ENCODE peak calls at places on chromosomes 12 and 14, in seven cellular contexts. Z is heart left ventricle, G is fibroblast of lung, C is RWPE2, M is stomach, U is AG04450, P is HCT116. R is an unnamed sample.

GRCh38 chr12:122336015-122336946 is 70.0 kb upstream of the VPS33A start:
- DNase-seq in G (peak), M (no peak), C (no peak), U (no peak), Z (no peak), P (peak), R (peak)

GRCh38 chr12:60197589-60197988 is 601.8 kb downstream of the SLC16A7 start:
- DNase-seq in M (no peak), P (no peak), Z (no peak), U (no peak), C (no peak), G (peak), R (no peak)

GRCh38 chr12:114306646-114307045 is 99.3 kb downstream of the TBX5 start:
- DNase-seq in U (no peak), P (no peak), M (no peak), Z (no peak), C (no peak), G (peak), R (no peak)

GRCh38 chr12:8034802-8035201 is 2.3 kb downstream of the FOXJ2 start:
- DNase-seq in M (no peak), P (no peak), Z (no peak), U (no peak), C (no peak), G (peak), R (no peak)

GRCh38 chr12:14896477-14897184 is 11.0 kb upstream of the MGP start:
- DNase-seq in P (no peak), G (peak), C (no peak), U (peak), M (no peak), Z (no peak), R (no peak)

GRCh38 chr12:94265966-94266365 is 117.6 kb downstream of the PLXNC1 start:
- DNase-seq in C (no peak), Z (no peak), U (no peak), M (no peak), G (no peak), P (no peak), R (no peak)

GRCh38 chr14:85463512-85463911 is 66.4 kb upstream of the FLRT2 start:
- DNase-seq in G (no peak), Z (no peak), U (no peak), C (no peak), P (no peak), M (no peak), R (no peak)

GRCh38 chr12:49092086-49092815 is 2.4 kb downstream of the DHH start:
- DNase-seq in M (no peak), Z (peak), U (no peak), G (no peak), P (no peak), C (no peak), R (no peak)

GRCh38 chr14:92544051-92544730 is 30.6 kb downstream of the RIN3 start:
- DNase-seq in M (no peak), P (no peak), G (no peak), U (no peak), C (no peak), Z (no peak), R (no peak)

GRCh38 chr12:57149309-57149900 is 2.0 kb upstream of the LRP1-AS start:
- DNase-seq in P (no peak), U (no peak), M (no peak), Z (peak), G (peak), C (no peak), R (no peak)

GRCh38 chr12:56115329-56115728 is 1.1 kb upstream of the RPL41 start:
- DNase-seq in P (no peak), Z (no peak), C (no peak), U (no peak), G (peak), M (no peak), R (no peak)

GRCh38 chr14:99047436-99048110 is 224.4 kb downstream of the BCL11B start:
- DNase-seq in G (peak), Z (no peak), U (no peak), P (no peak), C (no peak), M (no peak), R (no peak)

GRCh38 chr14:38404616-38405015 is 148.7 kb upstream of the CLEC14A start:
- DNase-seq in G (peak), Z (no peak), P (no peak), M (no peak), U (no peak), C (no peak), R (no peak)

GRCh38 chr12:32126720-32127119 is 20.1 kb downstream of the BICD1 start:
- DNase-seq in P (no peak), Z (no peak), U (peak), G (peak), M (no peak), C (no peak), R (no peak)

GRCh38 chr12:128339669-128340068 is 72.7 kb downstream of the TMEM132C start:
- DNase-seq in M (no peak), G (no peak), C (no peak), Z (no peak), P (no peak), U (no peak), R (no peak)

GRCh38 chr14:54446201-54446693 is 5.1 kb upstream of the CNIH1 start:
- DNase-seq in M (no peak), P (no peak), U (no peak), Z (no peak), C (peak), G (peak), R (no peak)

GRCh38 chr14:52071675-52072074 is 2.8 kb upstream of the NID2 start:
- DNase-seq in C (no peak), P (no peak), M (no peak), U (no peak), G (no peak), Z (no peak), R (no peak)

GRCh38 chr14:56963381-56963780 is 153.1 kb upstream of the OTX2 start:
- DNase-seq in C (no peak), P (no peak), M (no peak), U (no peak), G (no peak), Z (no peak), R (no peak)

GRCh38 chr14:96229315-96229714 is 24.7 kb downstream of the BDKRB2 start:
- DNase-seq in P (no peak), M (no peak), U (no peak), Z (no peak), G (no peak), C (no peak), R (no peak)

GRCh38 chr14:73249108-73249507 is 11.8 kb downstream of the PAPLN start:
- DNase-seq in C (no peak), Z (no peak), U (no peak), M (no peak), G (no peak), P (no peak), R (no peak)

GRCh38 chr12:56469007-56469930 is 891 bp downstream of the SPRYD4 start:
- DNase-seq in U (no peak), M (peak), Z (no peak), G (no peak), P (no peak), C (no peak), R (no peak)

GRCh38 chr12:31031951-31032335 is 41.7 kb upstream of the DDX11 start:
- DNase-seq in P (no peak), M (no peak), U (no peak), C (no peak), G (no peak), Z (no peak), R (no peak)

GRCh38 chr12:39235990-39236767 is 206.7 kb downstream of the KIF21A start:
- DNase-seq in U (no peak), M (no peak), G (peak), P (no peak), Z (no peak), C (no peak), R (no peak)

GRCh38 chr12:5034605-5035004 is 9.1 kb upstream of the KCNA5 start:
- DNase-seq in C (no peak), M (no peak), G (no peak), U (no peak), Z (no peak), P (no peak), R (no peak)

GRCh38 chr12:68581926-68582325 is 28.8 kb upstream of the RAP1B start:
- DNase-seq in Z (no peak), M (no peak), C (no peak), G (no peak), P (no peak), U (no peak), R (no peak)

GRCh38 chr12:102106905-102107304 is 13.0 kb downstream of the NUP37 start:
- DNase-seq in C (no peak), P (no peak), Z (no peak), G (no peak), M (no peak), U (no peak), R (no peak)

GRCh38 chr14:39474416-39474911 is 42.2 kb upstream of the FBXO33 start:
- DNase-seq in P (no peak), M (no peak), G (peak), C (no peak), U (no peak), Z (no peak), R (no peak)

GRCh38 chr12:67752226-67752732 is 103.7 kb downstream of the DYRK2 start:
- DNase-seq in P (no peak), Z (no peak), C (no peak), U (no peak), M (no peak), G (peak), R (no peak)

GRCh38 chr14:74400328-74400727 is 25.7 kb downstream of the SYNDIG1L start:
- DNase-seq in U (no peak), C (peak), Z (no peak), G (no peak), P (peak), M (no peak), R (no peak)

GRCh38 chr14:99570542-99571302 is 33.3 kb downstream of the CCDC85C start:
- DNase-seq in M (no peak), Z (no peak), C (no peak), G (no peak), U (no peak), P (no peak), R (no peak)

DNA sequence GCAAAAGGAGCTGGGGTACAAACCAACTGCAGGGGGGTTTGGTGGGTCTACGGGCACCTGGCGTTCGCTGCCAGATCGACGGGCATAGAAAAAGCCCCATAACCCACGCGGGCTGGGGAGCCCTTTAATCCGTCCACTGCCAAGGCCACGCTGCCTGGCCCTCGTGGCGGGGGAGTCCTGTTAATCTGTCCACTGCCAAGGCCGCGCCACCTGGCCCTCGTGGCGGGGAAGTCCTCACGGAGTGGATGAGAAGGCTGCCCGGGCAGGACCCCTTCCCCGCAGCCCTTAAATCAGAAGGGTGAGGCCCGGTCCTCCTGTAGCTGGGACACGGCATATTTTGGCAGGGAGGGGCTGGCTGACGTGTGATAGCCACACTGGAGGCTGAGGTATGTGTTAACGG is 86.1 kb downstream of the NOC4L start:
- DNase-seq in G (no peak), C (peak), Z (no peak), M (no peak), P (no peak), U (no peak), R (no peak)
- H3K27ac ChIP-seq in G (no peak), C (no peak), Z (no peak), M (no peak), P (no peak), U (no peak), R (no peak)

GRCh38 chr12:120470150-120470817 is 736 bp upstream of the SRSF9 start:
- DNase-seq in P (no peak), M (no peak), U (no peak), G (no peak), Z (no peak), C (no peak), R (no peak)
- H3K27ac ChIP-seq in P (peak), M (peak), U (peak), G (peak), Z (peak), C (peak), R (no peak)

GRCh38 chr14:21053184-21054122 is 4.2 kb upstream of the RNASE8 start:
- DNase-seq in G (no peak), M (no peak), C (no peak), U (no peak), P (no peak), Z (no peak), R (no peak)
- H3K27ac ChIP-seq in G (no peak), M (no peak), C (no peak), U (no peak), P (no peak), Z (no peak), R (no peak)

GRCh38 chr14:68639518-68640292 is 153.2 kb downstream of the ZFP36L1 start:
- DNase-seq in U (no peak), G (no peak), P (no peak), M (no peak), C (no peak), Z (no peak), R (no peak)
- H3K27ac ChIP-seq in U (no peak), G (no peak), P (no peak), M (peak), C (no peak), Z (peak), R (no peak)

GRCh38 chr14:75734848-75735247 is 73.8 kb downstream of the TTLL5 start:
- DNase-seq in M (no peak), P (no peak), U (no peak), C (no peak), Z (no peak), G (no peak), R (no peak)

GRCh38 chr14:75738192-75738591 is 77.1 kb downstream of the TTLL5 start:
- DNase-seq in G (no peak), M (no peak), U (no peak), C (no peak), Z (no peak), P (no peak), R (no peak)

GRCh38 chr14:75727124-75727523 is 66.1 kb downstream of the TTLL5 start:
- DNase-seq in C (no peak), M (no peak), Z (no peak), U (no peak), P (no peak), G (no peak), R (no peak)

GRCh38 chr14:75736845-75737485 is 75.9 kb downstream of the TTLL5 start:
- DNase-seq in C (no peak), P (no peak), G (peak), M (no peak), U (no peak), Z (no peak), R (no peak)

GRCh38 chr14:75732888-75733287 is 71.8 kb downstream of the TTLL5 start:
- DNase-seq in U (no peak), M (no peak), C (no peak), G (no peak), P (no peak), Z (no peak), R (no peak)
- H3K27ac ChIP-seq in U (no peak), M (no peak), C (no peak), G (no peak), P (no peak), Z (no peak), R (no peak)

DNA sequence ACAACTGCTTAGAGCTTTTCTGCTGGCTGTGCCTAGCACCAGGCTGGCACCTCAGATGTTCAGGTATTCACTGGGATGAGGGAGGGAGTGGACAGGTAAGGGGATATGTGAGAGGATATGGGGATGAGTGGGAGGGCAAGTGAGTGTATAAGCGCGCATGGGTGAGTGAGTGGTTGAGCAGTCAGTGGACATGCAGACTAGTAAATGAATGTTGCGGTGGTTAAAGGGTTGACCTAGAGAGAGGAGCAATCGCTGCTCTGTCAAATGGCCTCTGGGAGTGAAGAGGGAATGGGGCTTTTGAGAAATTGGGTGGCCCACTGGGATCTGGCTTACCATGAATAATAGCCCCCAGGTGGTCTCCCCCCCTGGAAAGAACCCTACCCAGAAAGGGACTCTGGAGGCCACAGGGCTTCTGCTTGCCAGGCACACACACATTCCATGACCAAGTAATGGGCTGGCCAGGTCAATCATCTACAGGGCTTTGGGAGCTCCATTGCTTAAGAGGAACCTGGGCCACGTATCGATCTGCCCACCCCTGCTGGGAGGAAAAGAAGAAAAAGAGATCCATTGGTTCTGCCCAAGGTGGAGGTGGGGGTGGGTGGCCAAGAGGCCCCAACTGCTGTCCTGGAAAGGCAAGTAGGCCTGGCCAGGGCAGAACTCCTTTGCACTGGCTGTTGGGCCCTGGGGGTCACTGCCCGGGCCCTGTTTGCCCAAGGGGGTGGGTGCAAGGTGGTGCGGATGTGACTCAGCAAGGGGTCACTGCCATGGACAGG is 30.8 kb upstream of the ZFP36L1 start:
- DNase-seq in C (peak), M (no peak), U (no peak), Z (no peak), P (no peak), G (no peak), R (no peak)
- H3K27ac ChIP-seq in C (no peak), M (no peak), U (no peak), Z (no peak), P (no peak), G (no peak), R (no peak)

DNA sequence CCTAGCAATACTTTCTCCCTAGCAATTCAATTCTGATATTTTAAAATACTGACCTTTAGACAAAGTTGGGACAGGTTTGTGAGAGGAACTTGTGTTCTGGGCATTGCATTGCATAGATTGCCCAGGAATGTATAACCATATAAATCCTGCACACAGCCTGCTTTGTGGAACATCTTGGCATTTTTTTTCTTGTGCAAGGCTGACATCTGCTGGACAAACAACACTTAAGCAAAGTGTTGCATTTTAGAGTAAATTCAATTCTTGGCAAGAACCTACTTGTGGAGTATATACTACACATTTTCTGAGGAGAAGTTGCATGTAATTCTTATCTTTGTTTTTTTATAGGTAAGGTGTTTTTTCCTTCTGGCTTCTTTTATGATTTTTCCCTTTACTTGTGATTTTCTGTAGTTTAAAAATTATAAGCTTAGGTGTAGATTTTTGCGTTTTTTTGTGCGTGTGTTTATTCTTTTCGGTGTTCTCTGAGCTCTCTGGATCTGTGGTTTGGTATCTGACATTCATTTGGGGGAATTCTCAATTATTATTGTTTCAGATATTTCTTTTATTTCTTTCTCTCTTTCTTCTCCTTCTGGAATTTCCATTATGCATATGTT is 26.4 kb downstream of the TESPA1 start:
- DNase-seq in G (peak), M (peak), P (peak), U (peak), Z (no peak), C (no peak), R (peak)
- H3K27ac ChIP-seq in G (no peak), M (no peak), P (no peak), U (no peak), Z (no peak), C (no peak), R (no peak)

R was measured in SK-N-MC.